ENCODE peak calls at places on chromosome 6, in eight cellular contexts. One of them, this sample, is unnamed.

GRCh38 chr6:51959744-51960383 is 127.5 kb downstream of the PKHD1 start:
- DNase-seq in sigmoid colon: peak
- DNase-seq in choroid plexus epithelial cell: peak
- DNase-seq in GM12865: peak
- DNase-seq in endodermal cell: peak
- DNase-seq in A549: peak
- DNase-seq in GM12878: peak
- DNase-seq in H1: peak
- DNase-seq in this sample: peak

GRCh38 chr6:164344801-164345291 is 930.3 kb downstream of the QKI start:
- DNase-seq in GM12878: no peak
- DNase-seq in choroid plexus epithelial cell: no peak
- DNase-seq in H1: no peak
- DNase-seq in sigmoid colon: no peak
- DNase-seq in GM12865: no peak
- DNase-seq in endodermal cell: peak
- DNase-seq in A549: no peak
- DNase-seq in this sample: peak

GRCh38 chr6:136769759-136770158 is 22.5 kb downstream of the MAP3K5 start:
- DNase-seq in GM12878: no peak
- DNase-seq in endodermal cell: no peak
- DNase-seq in A549: no peak
- DNase-seq in sigmoid colon: no peak
- DNase-seq in GM12865: no peak
- DNase-seq in choroid plexus epithelial cell: no peak
- DNase-seq in H1: no peak
- DNase-seq in this sample: no peak

GRCh38 chr6:105985098-105985815 is 100.9 kb upstream of the PRDM1 start:
- DNase-seq in GM12865: no peak
- DNase-seq in H1: no peak
- DNase-seq in choroid plexus epithelial cell: peak
- DNase-seq in endodermal cell: no peak
- DNase-seq in sigmoid colon: peak
- DNase-seq in A549: no peak
- DNase-seq in GM12878: no peak
- DNase-seq in this sample: no peak

GRCh38 chr6:150301871-150302800 is 66.7 kb upstream of the IYD start:
- DNase-seq in H1: no peak
- DNase-seq in sigmoid colon: no peak
- DNase-seq in GM12865: peak
- DNase-seq in GM12878: no peak
- DNase-seq in A549: peak
- DNase-seq in endodermal cell: no peak
- DNase-seq in choroid plexus epithelial cell: peak
- DNase-seq in this sample: peak

GRCh38 chr6:98672681-98673475 is 161.5 kb upstream of the POU3F2 start:
- DNase-seq in choroid plexus epithelial cell: no peak
- DNase-seq in H1: no peak
- DNase-seq in GM12865: no peak
- DNase-seq in sigmoid colon: no peak
- DNase-seq in A549: no peak
- DNase-seq in endodermal cell: no peak
- DNase-seq in GM12878: no peak
- DNase-seq in this sample: no peak

GRCh38 chr6:137240168-137240567 is 21.0 kb upstream of the IFNGR1 start:
- DNase-seq in A549: no peak
- DNase-seq in endodermal cell: no peak
- DNase-seq in sigmoid colon: peak
- DNase-seq in GM12878: no peak
- DNase-seq in GM12865: no peak
- DNase-seq in choroid plexus epithelial cell: peak
- DNase-seq in H1: no peak
- DNase-seq in this sample: peak

GRCh38 chr6:136371951-136372350 is 82.3 kb upstream of the BCLAF1 start:
- DNase-seq in GM12878: no peak
- DNase-seq in endodermal cell: no peak
- DNase-seq in sigmoid colon: no peak
- DNase-seq in A549: no peak
- DNase-seq in GM12865: no peak
- DNase-seq in choroid plexus epithelial cell: peak
- DNase-seq in H1: no peak
- DNase-seq in this sample: peak

GRCh38 chr6:118781897-118782296 is 112.1 kb upstream of the ASF1A start:
- DNase-seq in GM12865: no peak
- DNase-seq in GM12878: no peak
- DNase-seq in A549: no peak
- DNase-seq in H1: no peak
- DNase-seq in endodermal cell: no peak
- DNase-seq in sigmoid colon: no peak
- DNase-seq in choroid plexus epithelial cell: no peak
- DNase-seq in this sample: no peak

GRCh38 chr6:37699138-37699766 is 1.6 kb upstream of the MDGA1 start:
- DNase-seq in endodermal cell: no peak
- DNase-seq in GM12865: no peak
- DNase-seq in H1: no peak
- DNase-seq in choroid plexus epithelial cell: no peak
- DNase-seq in A549: no peak
- DNase-seq in GM12878: no peak
- DNase-seq in sigmoid colon: no peak
- DNase-seq in this sample: no peak

GRCh38 chr6:90285611-90286381 is 10.8 kb downstream of the BACH2 start:
- DNase-seq in sigmoid colon: peak
- DNase-seq in endodermal cell: peak
- DNase-seq in GM12878: peak
- DNase-seq in choroid plexus epithelial cell: peak
- DNase-seq in H1: no peak
- DNase-seq in A549: peak
- DNase-seq in GM12865: peak
- DNase-seq in this sample: peak

GRCh38 chr6:4774715-4775590 is 1.3 kb upstream of the CDYL start:
- DNase-seq in A549: no peak
- DNase-seq in GM12865: no peak
- DNase-seq in H1: peak
- DNase-seq in choroid plexus epithelial cell: peak
- DNase-seq in sigmoid colon: peak
- DNase-seq in GM12878: no peak
- DNase-seq in endodermal cell: no peak
- DNase-seq in this sample: no peak

GRCh38 chr6:109454483-109455160 is 950 bp downstream of the MICAL1 start:
- DNase-seq in choroid plexus epithelial cell: peak
- DNase-seq in endodermal cell: no peak
- DNase-seq in GM12865: peak
- DNase-seq in GM12878: peak
- DNase-seq in sigmoid colon: peak
- DNase-seq in H1: no peak
- DNase-seq in A549: no peak
- DNase-seq in this sample: peak

GRCh38 chr6:5666695-5667094 is 340.0 kb downstream of the NRN1 start:
- DNase-seq in GM12865: no peak
- DNase-seq in sigmoid colon: no peak
- DNase-seq in A549: no peak
- DNase-seq in choroid plexus epithelial cell: no peak
- DNase-seq in endodermal cell: no peak
- DNase-seq in GM12878: no peak
- DNase-seq in H1: no peak
- DNase-seq in this sample: no peak

DNA sequence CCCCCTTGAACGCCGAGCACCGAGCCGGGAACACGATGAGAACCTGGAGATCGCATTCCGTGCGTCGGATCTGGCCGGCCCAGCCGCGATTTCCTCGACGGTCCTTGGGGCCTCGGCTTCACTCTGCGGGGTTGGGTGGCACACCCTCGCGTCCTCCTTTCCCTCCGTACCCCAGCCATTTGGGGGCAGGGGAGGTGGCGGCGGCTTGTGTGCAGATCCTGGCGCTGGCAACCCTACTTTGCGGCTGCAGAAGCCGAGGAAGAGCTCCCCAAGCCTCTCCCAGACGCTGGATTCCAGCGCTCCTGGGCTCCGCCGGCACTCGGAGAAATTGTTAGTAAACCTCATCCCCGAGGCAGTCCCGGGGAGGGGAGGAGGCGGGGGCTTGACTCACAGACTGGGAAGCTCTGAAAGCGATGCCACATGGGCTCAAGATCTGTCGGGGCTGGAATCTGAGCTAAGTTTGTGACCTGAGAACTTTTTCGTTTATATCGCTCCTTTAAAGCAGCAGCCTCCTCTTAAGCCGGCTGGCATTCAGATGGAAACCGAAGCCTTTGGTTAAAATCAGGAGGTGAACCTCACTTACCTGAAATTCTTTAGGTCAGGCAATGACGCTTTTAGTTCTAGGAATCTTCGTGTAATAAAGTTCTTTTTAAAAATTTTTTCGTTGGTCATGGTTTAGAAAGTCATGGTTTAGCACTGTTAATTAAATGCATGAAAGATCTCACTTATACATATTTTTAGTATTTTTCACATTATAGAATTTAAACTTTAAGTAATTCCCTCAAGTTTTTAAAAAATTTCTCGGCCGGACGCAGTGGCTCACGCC is 850 bp downstream of the DSE start:
- DNase-seq in GM12878: no peak
- DNase-seq in A549: peak
- DNase-seq in sigmoid colon: peak
- DNase-seq in H1: peak
- DNase-seq in GM12865: peak
- DNase-seq in choroid plexus epithelial cell: peak
- DNase-seq in endodermal cell: peak
- DNase-seq in this sample: peak
- H3K4me3 ChIP-seq in GM12878: peak
- H3K4me3 ChIP-seq in A549: peak
- H3K4me3 ChIP-seq in sigmoid colon: peak
- H3K4me3 ChIP-seq in H1: peak
- H3K4me3 ChIP-seq in GM12865: peak
- H3K4me3 ChIP-seq in choroid plexus epithelial cell: peak
- H3K4me3 ChIP-seq in endodermal cell: peak
- H3K4me3 ChIP-seq in this sample: peak

GRCh38 chr6:3290501-3291211 is 31.9 kb downstream of the PSMG4 start:
- DNase-seq in endodermal cell: peak
- DNase-seq in A549: no peak
- DNase-seq in GM12865: no peak
- DNase-seq in GM12878: no peak
- DNase-seq in sigmoid colon: peak
- DNase-seq in choroid plexus epithelial cell: no peak
- DNase-seq in H1: no peak
- DNase-seq in this sample: no peak
- H3K4me3 ChIP-seq in endodermal cell: no peak
- H3K4me3 ChIP-seq in A549: no peak
- H3K4me3 ChIP-seq in GM12865: no peak
- H3K4me3 ChIP-seq in GM12878: no peak
- H3K4me3 ChIP-seq in sigmoid colon: no peak
- H3K4me3 ChIP-seq in choroid plexus epithelial cell: no peak
- H3K4me3 ChIP-seq in H1: no peak
- H3K4me3 ChIP-seq in this sample: no peak

GRCh38 chr6:148530394-148530923 is 187.8 kb downstream of the SASH1 start:
- DNase-seq in GM12865: peak
- DNase-seq in A549: peak
- DNase-seq in endodermal cell: peak
- DNase-seq in choroid plexus epithelial cell: peak
- DNase-seq in H1: no peak
- DNase-seq in GM12878: no peak
- DNase-seq in sigmoid colon: no peak
- DNase-seq in this sample: peak
- H3K4me3 ChIP-seq in GM12865: no peak
- H3K4me3 ChIP-seq in A549: no peak
- H3K4me3 ChIP-seq in endodermal cell: no peak
- H3K4me3 ChIP-seq in choroid plexus epithelial cell: peak
- H3K4me3 ChIP-seq in H1: peak
- H3K4me3 ChIP-seq in GM12878: no peak
- H3K4me3 ChIP-seq in sigmoid colon: no peak
- H3K4me3 ChIP-seq in this sample: peak

GRCh38 chr6:160172704-160173103 is 51.1 kb downstream of the SLC22A1 start:
- DNase-seq in sigmoid colon: peak
- DNase-seq in A549: no peak
- DNase-seq in endodermal cell: no peak
- DNase-seq in GM12878: no peak
- DNase-seq in choroid plexus epithelial cell: no peak
- DNase-seq in GM12865: no peak
- DNase-seq in H1: no peak
- DNase-seq in this sample: no peak

GRCh38 chr6:160177220-160177619 is 55.6 kb downstream of the SLC22A1 start:
- DNase-seq in sigmoid colon: no peak
- DNase-seq in H1: no peak
- DNase-seq in choroid plexus epithelial cell: no peak
- DNase-seq in GM12865: no peak
- DNase-seq in A549: no peak
- DNase-seq in GM12878: no peak
- DNase-seq in endodermal cell: no peak
- DNase-seq in this sample: no peak

GRCh38 chr6:160178271-160178670 is 56.7 kb downstream of the SLC22A1 start:
- DNase-seq in choroid plexus epithelial cell: peak
- DNase-seq in GM12878: no peak
- DNase-seq in H1: no peak
- DNase-seq in sigmoid colon: no peak
- DNase-seq in GM12865: no peak
- DNase-seq in A549: no peak
- DNase-seq in endodermal cell: no peak
- DNase-seq in this sample: no peak

GRCh38 chr6:160173806-160174205 is 52.2 kb downstream of the SLC22A1 start:
- DNase-seq in choroid plexus epithelial cell: no peak
- DNase-seq in GM12878: no peak
- DNase-seq in GM12865: no peak
- DNase-seq in sigmoid colon: no peak
- DNase-seq in A549: no peak
- DNase-seq in H1: no peak
- DNase-seq in endodermal cell: no peak
- DNase-seq in this sample: no peak

GRCh38 chr6:160174681-160175080 is 53.1 kb downstream of the SLC22A1 start:
- DNase-seq in sigmoid colon: no peak
- DNase-seq in GM12865: no peak
- DNase-seq in GM12878: no peak
- DNase-seq in endodermal cell: no peak
- DNase-seq in H1: no peak
- DNase-seq in choroid plexus epithelial cell: no peak
- DNase-seq in A549: no peak
- DNase-seq in this sample: no peak
- H3K4me3 ChIP-seq in sigmoid colon: no peak
- H3K4me3 ChIP-seq in GM12865: no peak
- H3K4me3 ChIP-seq in GM12878: no peak
- H3K4me3 ChIP-seq in endodermal cell: peak
- H3K4me3 ChIP-seq in H1: no peak
- H3K4me3 ChIP-seq in choroid plexus epithelial cell: no peak
- H3K4me3 ChIP-seq in A549: no peak
- H3K4me3 ChIP-seq in this sample: no peak

GRCh38 chr6:16758163-16758975 is 2.9 kb downstream of the ATXN1 start:
- DNase-seq in GM12865: peak
- DNase-seq in A549: no peak
- DNase-seq in endodermal cell: peak
- DNase-seq in sigmoid colon: no peak
- DNase-seq in H1: no peak
- DNase-seq in choroid plexus epithelial cell: peak
- DNase-seq in GM12878: no peak
- DNase-seq in this sample: no peak
- H3K4me3 ChIP-seq in GM12865: no peak
- H3K4me3 ChIP-seq in A549: peak
- H3K4me3 ChIP-seq in endodermal cell: peak
- H3K4me3 ChIP-seq in sigmoid colon: no peak
- H3K4me3 ChIP-seq in H1: peak
- H3K4me3 ChIP-seq in choroid plexus epithelial cell: peak
- H3K4me3 ChIP-seq in GM12878: peak
- H3K4me3 ChIP-seq in this sample: peak

GRCh38 chr6:134421496-134421895 is 103.6 kb upstream of the SGK1 start:
- DNase-seq in GM12878: no peak
- DNase-seq in A549: no peak
- DNase-seq in H1: no peak
- DNase-seq in choroid plexus epithelial cell: peak
- DNase-seq in endodermal cell: no peak
- DNase-seq in GM12865: no peak
- DNase-seq in sigmoid colon: no peak
- DNase-seq in this sample: peak
- H3K4me3 ChIP-seq in GM12878: no peak
- H3K4me3 ChIP-seq in A549: no peak
- H3K4me3 ChIP-seq in H1: no peak
- H3K4me3 ChIP-seq in choroid plexus epithelial cell: no peak
- H3K4me3 ChIP-seq in endodermal cell: no peak
- H3K4me3 ChIP-seq in GM12865: no peak
- H3K4me3 ChIP-seq in sigmoid colon: no peak
- H3K4me3 ChIP-seq in this sample: no peak

This sample was measured in fibroblast of the aortic adventitia.